ENCODE peak calls at places on chromosome 7, in seven cellular contexts. K is HCT116, F is GM12878, S is K562, C is SK-N-SH, Z is H1, D is HepG2. M is an unnamed sample.

GRCh38 chr7:66145404-66145843 is 30.8 kb downstream of the CRCP start:
- DNase-seq in K (no peak), F (no peak), S (no peak), C (peak; percentile 60), Z (no peak), D (no peak), M (no peak)

GRCh38 chr7:29990931-29991330 is 1.3 kb upstream of the SCRN1 start:
- DNase-seq in K (no peak), F (no peak), S (no peak), C (no peak), Z (no peak), D (peak; percentile 31), M (peak; percentile 61)

GRCh38 chr7:45092100-45092930 is 3.5 kb upstream of the NACAD start:
- DNase-seq in K (no peak), F (no peak), S (no peak), C (peak; percentile 8), Z (no peak), D (no peak), M (no peak)

GRCh38 chr7:4169505-4169904 is 512.6 kb upstream of the FOXK1 start:
- DNase-seq in K (peak; percentile 2), F (no peak), S (no peak), C (no peak), Z (no peak), D (no peak), M (peak; percentile 84)

GRCh38 chr7:121624922-121625321 is 228.8 kb upstream of the FAM3C start:
- DNase-seq in K (no peak), F (no peak), S (no peak), C (no peak), Z (no peak), D (no peak), M (no peak)

GRCh38 chr7:104990983-104991382 is 23.0 kb upstream of the KMT2E start:
- DNase-seq in K (no peak), F (no peak), S (no peak), C (no peak), Z (no peak), D (no peak), M (no peak)

GRCh38 chr7:114416089-114416990 is 1.7 kb downstream of the FOXP2 start:
- DNase-seq in K (no peak), F (no peak), S (no peak), C (no peak), Z (no peak), D (no peak), M (no peak)

GRCh38 chr7:156466955-156467625 is 173.5 kb upstream of the RNF32 start:
- DNase-seq in K (no peak), F (no peak), S (no peak), C (peak; percentile 39), Z (no peak), D (no peak), M (no peak)

GRCh38 chr7:11491811-11492210 is 340.2 kb downstream of the THSD7A start:
- DNase-seq in K (no peak), F (no peak), S (no peak), C (no peak), Z (no peak), D (no peak), M (no peak)
- TF ChIP-seq JUND in K (no peak), F (no peak), S (no peak), C (no peak), Z (no peak), D (no peak), M (no peak)

GRCh38 chr7:132407764-132408163 is 168.5 kb downstream of the PLXNA4 start:
- DNase-seq in K (no peak), F (no peak), S (no peak), C (peak; percentile 54), Z (no peak), D (no peak), M (no peak)
- TF ChIP-seq JUND in K (no peak), F (no peak), S (no peak), C (no peak), Z (no peak), D (no peak), M (no peak)

GRCh38 chr7:25148772-25149575 is 23.9 kb upstream of the CYCS start:
- DNase-seq in K (no peak), F (no peak), S (no peak), C (no peak), Z (no peak), D (no peak), M (no peak)
- TF ChIP-seq JUND in K (no peak), F (no peak), S (peak; percentile 35), C (no peak), Z (no peak), D (no peak), M (no peak)

GRCh38 chr7:26646666-26647065 is 217.7 kb downstream of the SKAP2 start:
- DNase-seq in K (no peak), F (no peak), S (no peak), C (no peak), Z (no peak), D (no peak), M (no peak)

GRCh38 chr7:26648429-26649015 is 215.9 kb downstream of the SKAP2 start:
- DNase-seq in K (no peak), F (no peak), S (no peak), C (no peak), Z (no peak), D (no peak), M (no peak)

GRCh38 chr7:26649388-26649787 is 215.0 kb downstream of the SKAP2 start:
- DNase-seq in K (no peak), F (no peak), S (no peak), C (no peak), Z (no peak), D (no peak), M (no peak)

GRCh38 chr7:26642416-26642815 is 222.0 kb downstream of the SKAP2 start:
- DNase-seq in K (no peak), F (no peak), S (no peak), C (no peak), Z (no peak), D (no peak), M (no peak)

GRCh38 chr7:26645126-26645525 is 219.3 kb downstream of the SKAP2 start:
- DNase-seq in K (no peak), F (no peak), S (no peak), C (no peak), Z (no peak), D (no peak), M (no peak)
- TF ChIP-seq JUND in K (no peak), F (no peak), S (no peak), C (no peak), Z (no peak), D (no peak), M (no peak)

GRCh38 chr7:538764-539685 is 19.4 kb upstream of the PDGFA start:
- DNase-seq in K (no peak), F (no peak), S (no peak), C (no peak), Z (no peak), D (peak; percentile 74), M (no peak)
- TF ChIP-seq JUND in K (no peak), F (no peak), S (no peak), C (no peak), Z (no peak), D (no peak), M (no peak)

DNA sequence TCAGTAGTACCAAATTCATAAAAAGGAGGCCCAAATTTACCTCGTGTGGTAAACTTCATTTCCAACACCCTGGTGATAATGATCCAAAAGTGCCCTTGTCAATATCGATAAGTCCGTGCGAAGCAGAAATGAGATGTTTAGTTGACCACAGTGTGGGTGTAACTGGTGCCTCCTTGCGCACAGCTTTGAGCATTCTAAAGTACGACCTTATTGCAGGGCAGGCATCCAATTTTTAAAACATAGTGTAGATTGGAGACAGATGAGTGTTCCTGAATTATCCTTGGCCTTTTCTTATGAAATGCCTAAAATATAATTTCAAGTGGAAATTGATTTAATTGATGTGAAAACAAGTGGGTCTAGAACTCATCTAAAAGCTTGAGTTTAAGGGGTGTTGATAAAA is 248.4 kb downstream of the TRIL start:
- DNase-seq in K (no peak), F (no peak), S (no peak), C (no peak), Z (no peak), D (no peak), M (no peak)
- TF ChIP-seq JUND in K (no peak), F (no peak), S (no peak), C (no peak), Z (no peak), D (no peak), M (no peak)

M was measured in T47D.